ENCODE peak calls at places on chromosomes 6 and 20, in ten cellular contexts. One of them, this sample, is unnamed.

GRCh38 chr6:118787746-118788419 is 106.1 kb upstream of the ASF1A start:
- DNase-seq in sigmoid colon: no peak
- DNase-seq in IMR-90: no peak
- DNase-seq in heart left ventricle: no peak
- DNase-seq in tibial nerve: peak; percentile 36
- DNase-seq in uterus: no peak
- DNase-seq in H1: no peak
- DNase-seq in ovary: no peak
- DNase-seq in K562: no peak
- DNase-seq in gastrocnemius medialis: no peak
- DNase-seq in this sample: no peak

GRCh38 chr20:953742-954141 is 37.6 kb upstream of the ANGPT4 start:
- DNase-seq in IMR-90: no peak
- DNase-seq in tibial nerve: no peak
- DNase-seq in K562: no peak
- DNase-seq in heart left ventricle: no peak
- DNase-seq in H1: no peak
- DNase-seq in uterus: no peak
- DNase-seq in sigmoid colon: peak; percentile 25
- DNase-seq in gastrocnemius medialis: no peak
- DNase-seq in ovary: no peak
- DNase-seq in this sample: peak; percentile 53

GRCh38 chr20:11261533-11262000 is 587.8 kb upstream of the JAG1 start:
- DNase-seq in ovary: no peak
- DNase-seq in gastrocnemius medialis: no peak
- DNase-seq in uterus: no peak
- DNase-seq in heart left ventricle: no peak
- DNase-seq in IMR-90: peak; percentile 95
- DNase-seq in K562: no peak
- DNase-seq in tibial nerve: no peak
- DNase-seq in sigmoid colon: no peak
- DNase-seq in H1: no peak
- DNase-seq in this sample: no peak

GRCh38 chr6:157533397-157533814 is 152.4 kb downstream of the ZDHHC14 start:
- DNase-seq in heart left ventricle: no peak
- DNase-seq in uterus: no peak
- DNase-seq in tibial nerve: no peak
- DNase-seq in H1: no peak
- DNase-seq in gastrocnemius medialis: no peak
- DNase-seq in sigmoid colon: no peak
- DNase-seq in IMR-90: no peak
- DNase-seq in ovary: no peak
- DNase-seq in K562: no peak
- DNase-seq in this sample: no peak

GRCh38 chr6:42349753-42350573 is 101.8 kb downstream of the TRERF1 start:
- DNase-seq in K562: no peak
- DNase-seq in IMR-90: peak; percentile 26
- DNase-seq in tibial nerve: no peak
- DNase-seq in uterus: no peak
- DNase-seq in gastrocnemius medialis: no peak
- DNase-seq in H1: no peak
- DNase-seq in heart left ventricle: no peak
- DNase-seq in ovary: no peak
- DNase-seq in sigmoid colon: no peak
- DNase-seq in this sample: no peak

GRCh38 chr6:103893082-103893481 is 966.6 kb downstream of the HACE1 start:
- DNase-seq in ovary: no peak
- DNase-seq in H1: no peak
- DNase-seq in K562: no peak
- DNase-seq in heart left ventricle: no peak
- DNase-seq in uterus: no peak
- DNase-seq in sigmoid colon: no peak
- DNase-seq in tibial nerve: no peak
- DNase-seq in gastrocnemius medialis: no peak
- DNase-seq in IMR-90: no peak
- DNase-seq in this sample: no peak

GRCh38 chr6:34817337-34817910 is 25.5 kb downstream of the BLTP3A start:
- DNase-seq in ovary: no peak
- DNase-seq in sigmoid colon: no peak
- DNase-seq in gastrocnemius medialis: no peak
- DNase-seq in IMR-90: no peak
- DNase-seq in uterus: no peak
- DNase-seq in H1: no peak
- DNase-seq in heart left ventricle: no peak
- DNase-seq in tibial nerve: no peak
- DNase-seq in K562: no peak
- DNase-seq in this sample: no peak

GRCh38 chr20:12535316-12535715 is 473.5 kb upstream of the SPTLC3 start:
- DNase-seq in sigmoid colon: no peak
- DNase-seq in heart left ventricle: no peak
- DNase-seq in tibial nerve: no peak
- DNase-seq in H1: no peak
- DNase-seq in K562: no peak
- DNase-seq in ovary: no peak
- DNase-seq in uterus: no peak
- DNase-seq in IMR-90: no peak
- DNase-seq in gastrocnemius medialis: no peak
- DNase-seq in this sample: no peak

GRCh38 chr20:49890651-49891361 is 24.5 kb downstream of the SPATA2 start:
- DNase-seq in tibial nerve: no peak
- DNase-seq in gastrocnemius medialis: peak; percentile 13
- DNase-seq in sigmoid colon: peak; percentile 64
- DNase-seq in heart left ventricle: peak; percentile 58
- DNase-seq in H1: no peak
- DNase-seq in IMR-90: no peak
- DNase-seq in K562: no peak
- DNase-seq in uterus: peak; percentile 43
- DNase-seq in ovary: peak; percentile 44
- DNase-seq in this sample: peak; percentile 88

GRCh38 chr6:44651604-44652003 is 264.1 kb downstream of the CDC5L start:
- DNase-seq in tibial nerve: no peak
- DNase-seq in H1: no peak
- DNase-seq in uterus: no peak
- DNase-seq in sigmoid colon: no peak
- DNase-seq in heart left ventricle: no peak
- DNase-seq in ovary: no peak
- DNase-seq in IMR-90: no peak
- DNase-seq in K562: no peak
- DNase-seq in gastrocnemius medialis: no peak
- DNase-seq in this sample: no peak

GRCh38 chr6:44653091-44653490 is 265.6 kb downstream of the CDC5L start:
- DNase-seq in K562: no peak
- DNase-seq in uterus: no peak
- DNase-seq in tibial nerve: no peak
- DNase-seq in H1: no peak
- DNase-seq in heart left ventricle: no peak
- DNase-seq in IMR-90: no peak
- DNase-seq in gastrocnemius medialis: no peak
- DNase-seq in sigmoid colon: no peak
- DNase-seq in ovary: no peak
- DNase-seq in this sample: no peak

GRCh38 chr6:44653761-44654218 is 266.3 kb downstream of the CDC5L start:
- DNase-seq in H1: no peak
- DNase-seq in gastrocnemius medialis: no peak
- DNase-seq in sigmoid colon: no peak
- DNase-seq in tibial nerve: no peak
- DNase-seq in IMR-90: peak; percentile 31
- DNase-seq in ovary: no peak
- DNase-seq in heart left ventricle: no peak
- DNase-seq in K562: no peak
- DNase-seq in uterus: no peak
- DNase-seq in this sample: no peak

GRCh38 chr6:44650947-44651346 is 263.4 kb downstream of the CDC5L start:
- DNase-seq in gastrocnemius medialis: no peak
- DNase-seq in heart left ventricle: no peak
- DNase-seq in tibial nerve: no peak
- DNase-seq in H1: no peak
- DNase-seq in K562: no peak
- DNase-seq in ovary: no peak
- DNase-seq in sigmoid colon: no peak
- DNase-seq in IMR-90: peak; percentile 33
- DNase-seq in uterus: no peak
- DNase-seq in this sample: no peak

DNA sequence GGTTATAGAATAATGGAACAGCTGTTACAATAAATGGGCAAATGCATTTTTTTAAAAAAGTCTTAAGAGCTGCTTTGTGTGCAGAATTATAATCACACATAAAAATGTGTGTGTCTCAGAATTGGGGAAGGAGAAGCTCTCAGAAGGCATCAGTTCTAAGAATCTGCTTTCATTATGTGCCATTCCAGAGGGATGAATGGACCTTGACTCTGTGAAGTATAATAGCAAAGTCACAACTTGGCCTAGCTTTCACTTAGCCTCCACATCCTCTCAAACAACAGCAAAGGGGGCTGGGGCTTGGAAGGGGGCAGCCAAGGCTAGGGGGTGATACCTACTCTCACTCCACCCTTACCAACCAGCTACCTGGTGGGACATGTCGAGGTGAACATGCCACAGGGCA is 265.0 kb downstream of the CDC5L start:
- DNase-seq in H1: no peak
- DNase-seq in tibial nerve: no peak
- DNase-seq in sigmoid colon: no peak
- DNase-seq in uterus: no peak
- DNase-seq in ovary: no peak
- DNase-seq in IMR-90: peak; percentile 25
- DNase-seq in K562: no peak
- DNase-seq in gastrocnemius medialis: no peak
- DNase-seq in heart left ventricle: no peak
- DNase-seq in this sample: no peak
- TF ChIP-seq POLR2A in H1: no peak
- TF ChIP-seq POLR2A in tibial nerve: no peak
- TF ChIP-seq POLR2A in sigmoid colon: no peak
- TF ChIP-seq POLR2A in uterus: no peak
- TF ChIP-seq POLR2A in ovary: no peak
- TF ChIP-seq POLR2A in IMR-90: no peak
- TF ChIP-seq POLR2A in K562: no peak
- TF ChIP-seq POLR2A in gastrocnemius medialis: no peak
- TF ChIP-seq POLR2A in heart left ventricle: no peak
- TF ChIP-seq POLR2A in this sample: no peak

GRCh38 chr20:21110811-21111210 is 4.7 kb upstream of the LINC00237 start:
- DNase-seq in heart left ventricle: no peak
- DNase-seq in sigmoid colon: no peak
- DNase-seq in tibial nerve: no peak
- DNase-seq in ovary: no peak
- DNase-seq in uterus: no peak
- DNase-seq in IMR-90: no peak
- DNase-seq in H1: no peak
- DNase-seq in gastrocnemius medialis: no peak
- DNase-seq in K562: no peak
- DNase-seq in this sample: no peak
- H3K4me1 ChIP-seq in heart left ventricle: no peaks in the 10 kb centered on the region
- H3K4me1 ChIP-seq in sigmoid colon: peaks cover 7% of the 10 kb centered on the region
- H3K4me1 ChIP-seq in tibial nerve: no peaks in the 10 kb centered on the region
- H3K4me1 ChIP-seq in ovary: no peaks in the 10 kb centered on the region
- H3K4me1 ChIP-seq in uterus: no peaks in the 10 kb centered on the region
- H3K4me1 ChIP-seq in IMR-90: no peaks in the 10 kb centered on the region
- H3K4me1 ChIP-seq in H1: no peaks in the 10 kb centered on the region
- H3K4me1 ChIP-seq in gastrocnemius medialis: peaks cover 3% of the 10 kb centered on the region
- H3K4me1 ChIP-seq in K562: peaks cover 5% of the 10 kb centered on the region
- H3K4me1 ChIP-seq in this sample: no peaks in the 10 kb centered on the region

GRCh38 chr6:31094389-31094881 is 17.9 kb downstream of the C6orf15 start:
- DNase-seq in gastrocnemius medialis: no peak
- DNase-seq in heart left ventricle: no peak
- DNase-seq in uterus: no peak
- DNase-seq in tibial nerve: no peak
- DNase-seq in K562: no peak
- DNase-seq in IMR-90: no peak
- DNase-seq in sigmoid colon: no peak
- DNase-seq in ovary: no peak
- DNase-seq in H1: no peak
- DNase-seq in this sample: no peak
- H3K27ac ChIP-seq in gastrocnemius medialis: no peak overlapping the region
- H3K27ac ChIP-seq in heart left ventricle: peak overlapping the region; percentile 41
- H3K27ac ChIP-seq in uterus: no peak overlapping the region
- H3K27ac ChIP-seq in tibial nerve: no peak overlapping the region
- H3K27ac ChIP-seq in K562: no peak overlapping the region
- H3K27ac ChIP-seq in IMR-90: no peak overlapping the region
- H3K27ac ChIP-seq in sigmoid colon: no peak overlapping the region
- H3K27ac ChIP-seq in ovary: no peak overlapping the region
- H3K27ac ChIP-seq in H1: no peak overlapping the region
- H3K27ac ChIP-seq in this sample: no peak overlapping the region

GRCh38 chr20:43463864-43464785 is 6.4 kb downstream of the SRSF6 start:
- DNase-seq in K562: no peak
- DNase-seq in gastrocnemius medialis: no peak
- DNase-seq in H1: no peak
- DNase-seq in IMR-90: no peak
- DNase-seq in uterus: no peak
- DNase-seq in heart left ventricle: no peak
- DNase-seq in sigmoid colon: no peak
- DNase-seq in ovary: no peak
- DNase-seq in tibial nerve: no peak
- DNase-seq in this sample: no peak

GRCh38 chr20:43462369-43463132 is 4.9 kb downstream of the SRSF6 start:
- DNase-seq in uterus: no peak
- DNase-seq in IMR-90: no peak
- DNase-seq in H1: no peak
- DNase-seq in ovary: no peak
- DNase-seq in gastrocnemius medialis: no peak
- DNase-seq in heart left ventricle: no peak
- DNase-seq in tibial nerve: no peak
- DNase-seq in K562: no peak
- DNase-seq in sigmoid colon: no peak
- DNase-seq in this sample: no peak

GRCh38 chr20:43461894-43462293 is 4.2 kb downstream of the SRSF6 start:
- DNase-seq in gastrocnemius medialis: no peak
- DNase-seq in K562: no peak
- DNase-seq in uterus: no peak
- DNase-seq in IMR-90: no peak
- DNase-seq in sigmoid colon: no peak
- DNase-seq in H1: no peak
- DNase-seq in heart left ventricle: no peak
- DNase-seq in tibial nerve: no peak
- DNase-seq in ovary: no peak
- DNase-seq in this sample: no peak

GRCh38 chr20:43465625-43465943 is 7.9 kb downstream of the SRSF6 start:
- DNase-seq in K562: no peak
- DNase-seq in IMR-90: no peak
- DNase-seq in gastrocnemius medialis: no peak
- DNase-seq in tibial nerve: no peak
- DNase-seq in sigmoid colon: no peak
- DNase-seq in ovary: no peak
- DNase-seq in uterus: no peak
- DNase-seq in H1: no peak
- DNase-seq in heart left ventricle: no peak
- DNase-seq in this sample: no peak

DNA sequence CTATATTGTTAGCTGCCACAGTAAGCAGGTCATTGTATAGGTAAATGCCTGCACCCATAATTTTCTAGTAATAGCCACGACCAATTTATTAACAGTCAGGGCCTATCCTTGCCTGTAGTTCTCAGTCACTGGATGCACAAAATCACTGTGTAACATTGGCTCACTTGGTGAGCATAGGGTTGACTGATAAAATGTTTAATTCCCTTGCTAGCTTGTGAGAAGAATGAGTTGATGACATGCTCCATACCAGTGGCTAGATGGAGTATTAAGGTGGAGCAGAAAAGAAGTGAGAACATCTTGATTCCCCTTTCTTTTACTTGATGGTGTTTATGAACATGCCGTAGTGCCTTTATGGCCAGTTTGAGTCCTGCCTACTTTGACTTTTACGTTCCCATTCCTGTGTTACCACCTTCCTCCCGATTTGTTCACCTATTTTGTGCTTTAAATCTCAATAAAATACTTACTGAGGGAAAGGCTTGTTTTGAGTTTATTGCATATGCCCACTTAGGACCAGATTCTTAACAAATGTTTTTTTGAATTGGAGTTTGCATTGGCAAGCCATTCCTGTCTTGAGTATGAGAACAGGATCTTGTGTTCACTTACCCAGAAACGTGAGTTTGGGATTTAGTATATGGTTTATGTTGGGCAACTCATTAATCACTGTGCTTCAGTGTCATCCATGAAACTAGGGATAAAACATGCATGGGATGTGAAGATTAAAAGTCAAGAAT is 5.6 kb downstream of the SRSF6 start:
- DNase-seq in sigmoid colon: no peak
- DNase-seq in heart left ventricle: no peak
- DNase-seq in ovary: no peak
- DNase-seq in uterus: no peak
- DNase-seq in tibial nerve: no peak
- DNase-seq in H1: no peak
- DNase-seq in gastrocnemius medialis: no peak
- DNase-seq in K562: no peak
- DNase-seq in IMR-90: no peak
- DNase-seq in this sample: no peak
- TF ChIP-seq POLR2A in sigmoid colon: no peak
- TF ChIP-seq POLR2A in heart left ventricle: no peak
- TF ChIP-seq POLR2A in ovary: no peak
- TF ChIP-seq POLR2A in uterus: no peak
- TF ChIP-seq POLR2A in tibial nerve: no peak
- TF ChIP-seq POLR2A in H1: peak; percentile 15
- TF ChIP-seq POLR2A in gastrocnemius medialis: no peak
- TF ChIP-seq POLR2A in K562: peak; percentile 13
- TF ChIP-seq POLR2A in IMR-90: no peak
- TF ChIP-seq POLR2A in this sample: no peak

This sample was measured in thyroid gland.